ENCODE peak calls at places on chromosomes 6 and 20, in five cellular contexts. One of them, this sample, is unnamed.

GRCh38 chr6:6697620-6698019 is 109.1 kb downstream of the LY86 start:
- DNase-seq in transverse colon: peak
- DNase-seq in A673: no peak
- DNase-seq in HT-29: no peak
- DNase-seq in adrenal gland: no peak
- DNase-seq in this sample: no peak

GRCh38 chr6:20918868-20919267 is 384.6 kb downstream of the CDKAL1 start:
- DNase-seq in transverse colon: no peak
- DNase-seq in A673: no peak
- DNase-seq in HT-29: no peak
- DNase-seq in adrenal gland: no peak
- DNase-seq in this sample: no peak

GRCh38 chr20:2754426-2754825 is 46.0 kb downstream of the CPXM1 start:
- DNase-seq in transverse colon: no peak
- DNase-seq in A673: no peak
- DNase-seq in HT-29: no peak
- DNase-seq in adrenal gland: no peak
- DNase-seq in this sample: no peak

GRCh38 chr20:5056801-5057599 is 55.7 kb upstream of the SLC23A2 start:
- DNase-seq in transverse colon: peak
- DNase-seq in A673: peak
- DNase-seq in HT-29: peak
- DNase-seq in adrenal gland: peak
- DNase-seq in this sample: peak

GRCh38 chr6:170045563-170045960 is 245.3 kb downstream of the DLL1 start:
- DNase-seq in transverse colon: no peak
- DNase-seq in A673: no peak
- DNase-seq in HT-29: no peak
- DNase-seq in adrenal gland: no peak
- DNase-seq in this sample: no peak

GRCh38 chr20:38316341-38316740 is 12.4 kb downstream of the BPI start:
- DNase-seq in transverse colon: no peak
- DNase-seq in A673: no peak
- DNase-seq in HT-29: no peak
- DNase-seq in adrenal gland: no peak
- DNase-seq in this sample: no peak

GRCh38 chr6:11938285-11938890 is 73.7 kb upstream of the HIVEP1 start:
- DNase-seq in transverse colon: peak
- DNase-seq in A673: no peak
- DNase-seq in HT-29: no peak
- DNase-seq in adrenal gland: no peak
- DNase-seq in this sample: no peak

GRCh38 chr20:24382330-24382729 is 87.1 kb upstream of the SYNDIG1 start:
- DNase-seq in transverse colon: peak
- DNase-seq in A673: no peak
- DNase-seq in HT-29: no peak
- DNase-seq in adrenal gland: no peak
- DNase-seq in this sample: no peak

GRCh38 chr20:45555198-45555597 is 8.0 kb upstream of the EPPIN start:
- DNase-seq in transverse colon: no peak
- DNase-seq in A673: no peak
- DNase-seq in HT-29: no peak
- DNase-seq in adrenal gland: no peak
- DNase-seq in this sample: no peak

GRCh38 chr6:97473979-97474378 is 191.0 kb upstream of the MMS22L start:
- DNase-seq in transverse colon: no peak
- DNase-seq in A673: peak
- DNase-seq in HT-29: no peak
- DNase-seq in adrenal gland: no peak
- DNase-seq in this sample: no peak

GRCh38 chr20:12928755-12929401 is 79.9 kb upstream of the SPTLC3 start:
- DNase-seq in transverse colon: no peak
- DNase-seq in A673: no peak
- DNase-seq in HT-29: peak
- DNase-seq in adrenal gland: no peak
- DNase-seq in this sample: no peak

GRCh38 chr6:163585932-163586437 is 171.5 kb downstream of the QKI start:
- DNase-seq in transverse colon: no peak
- DNase-seq in A673: peak
- DNase-seq in HT-29: no peak
- DNase-seq in adrenal gland: peak
- DNase-seq in this sample: no peak

GRCh38 chr20:625360-625932 is 15.3 kb upstream of the TCF15 start:
- DNase-seq in transverse colon: no peak
- DNase-seq in A673: no peak
- DNase-seq in HT-29: no peak
- DNase-seq in adrenal gland: no peak
- DNase-seq in this sample: no peak

GRCh38 chr20:63236116-63236837 is 572 bp downstream of the BIRC7 start:
- DNase-seq in transverse colon: no peak
- DNase-seq in A673: no peak
- DNase-seq in HT-29: no peak
- DNase-seq in adrenal gland: no peak
- DNase-seq in this sample: no peak

GRCh38 chr20:38961530-38962043 is 557 bp upstream of the DHX35 start:
- DNase-seq in transverse colon: no peak
- DNase-seq in A673: no peak
- DNase-seq in HT-29: no peak
- DNase-seq in adrenal gland: peak
- DNase-seq in this sample: no peak

GRCh38 chr6:156869986-156870398 is 92.8 kb downstream of the ARID1B start:
- DNase-seq in transverse colon: no peak
- DNase-seq in A673: no peak
- DNase-seq in HT-29: no peak
- DNase-seq in adrenal gland: no peak
- DNase-seq in this sample: no peak

GRCh38 chr6:15893556-15894253 is 230.9 kb upstream of the DTNBP1 start:
- DNase-seq in transverse colon: no peak
- DNase-seq in A673: peak
- DNase-seq in HT-29: peak
- DNase-seq in adrenal gland: no peak
- DNase-seq in this sample: no peak

This sample was measured in mucosa of gallbladder.